ENCODE peak calls at places on chromosomes 4 and X, in seven cellular contexts. B is lower lobe of right lung, D is IMR-90, F is endothelial cell, G is foreskin fibroblast, S is EL, U is bronchial epithelial cell. K is an unnamed sample.

GRCh38 chr4:137641554-137641953 is 109.3 kb upstream of the PCDH18 start:
- DNase-seq in D (no peak), G (peak; percentile 63), S (no peak), F (no peak), U (no peak), B (no peak), K (no peak)

GRCh38 chrX:71870337-71871098 is 40.1 kb upstream of the NHSL2 start:
- DNase-seq in U (no peak), F (peak; percentile 33), S (peak; percentile 7), B (no peak), G (peak; percentile 0), D (no peak), K (peak; percentile 24)

GRCh38 chr4:8648816-8649630 is 56.5 kb downstream of the CPZ start:
- DNase-seq in F (no peak), G (no peak), B (no peak), S (no peak), D (no peak), U (no peak), K (no peak)

GRCh38 chr4:76803522-76803921 is 94.4 kb downstream of the SOWAHB start:
- DNase-seq in S (peak; percentile 81), U (peak; percentile 85), G (peak; percentile 83), D (peak; percentile 92), F (no peak), B (no peak), K (peak; percentile 18)

GRCh38 chrX:104854188-104854587 is 288.2 kb downstream of the IL1RAPL2 start:
- DNase-seq in B (no peak), F (no peak), U (peak; percentile 12), G (no peak), D (no peak), S (no peak), K (peak; percentile 0)

GRCh38 chr4:31343058-31343457 is 622.9 kb downstream of the PCDH7 start:
- DNase-seq in U (no peak), F (no peak), G (no peak), S (no peak), B (no peak), D (no peak), K (no peak)

GRCh38 chr4:105472871-105473339 is 957 bp downstream of the PPA2 start:
- DNase-seq in D (no peak), F (no peak), U (no peak), B (no peak), G (no peak), S (no peak), K (no peak)

GRCh38 chr4:35539404-35540055 is 704.8 kb downstream of the ARAP2 start:
- DNase-seq in B (no peak), U (no peak), S (no peak), G (no peak), D (no peak), F (no peak), K (no peak)

GRCh38 chr4:74428278-74428677 is 16.7 kb upstream of the AREG start:
- DNase-seq in U (peak; percentile 93), B (no peak), G (no peak), F (no peak), S (no peak), D (peak; percentile 11), K (no peak)

GRCh38 chr4:45033676-45034410 is 307.5 kb upstream of the GNPDA2 start:
- DNase-seq in F (no peak), G (no peak), S (no peak), B (no peak), U (no peak), D (no peak), K (no peak)

GRCh38 chr4:8694226-8694625 is 101.7 kb downstream of the CPZ start:
- DNase-seq in U (no peak), G (no peak), F (no peak), B (no peak), S (no peak), D (no peak), K (no peak)

GRCh38 chr4:148216866-148217814 is 225.1 kb downstream of the NR3C2 start:
- DNase-seq in B (no peak), F (no peak), S (no peak), U (no peak), G (no peak), D (no peak), K (peak; percentile 30)

GRCh38 chr4:1472911-1473518 is 66.8 kb upstream of the NKX1-1 start:
- DNase-seq in B (no peak), G (no peak), F (no peak), D (no peak), U (no peak), S (no peak), K (no peak)

GRCh38 chrX:24231169-24231568 is 81.6 kb downstream of the ZFX start:
- DNase-seq in F (no peak), U (peak; percentile 71), G (peak; percentile 74), D (peak; percentile 93), S (peak; percentile 70), B (no peak), K (peak; percentile 89)

GRCh38 chr4:108466936-108467902 is 153.2 kb upstream of the RPL34 start:
- DNase-seq in S (peak; percentile 80), G (peak; percentile 78), F (no peak), U (peak; percentile 88), D (peak; percentile 93), B (no peak), K (peak; percentile 92)

GRCh38 chrX:13938053-13938765 is 91.5 kb downstream of the GEMIN8 start:
- DNase-seq in U (no peak), B (peak; percentile 62), S (peak; percentile 2), F (peak; percentile 45), D (peak; percentile 2), G (no peak), K (no peak)

GRCh38 chr4:30822911-30823529 is 102.9 kb downstream of the PCDH7 start:
- DNase-seq in B (no peak), G (no peak), U (no peak), F (no peak), S (no peak), D (no peak), K (no peak)

GRCh38 chrX:51334276-51334675 is 1.7 kb downstream of the NUDT10 start:
- DNase-seq in U (no peak), S (no peak), B (no peak), F (no peak), G (no peak), D (no peak), K (no peak)

GRCh38 chrX:110286126-110286525 is 31.8 kb downstream of the AMMECR1 start:
- DNase-seq in D (peak; percentile 89), U (peak; percentile 85), B (no peak), G (peak; percentile 74), S (peak; percentile 81), F (no peak), K (peak; percentile 79)

GRCh38 chr4:185344743-185345538 is 50.8 kb downstream of the LRP2BP start:
- DNase-seq in D (no peak), B (no peak), S (peak; percentile 9), F (peak; percentile 5), U (no peak), G (no peak), K (no peak)

K was measured in RPMI7951.